ENCODE peak calls at places on chromosomes 13 and 19, in four cellular contexts. Q is posterior vena cava, P is GM19239, N is HCEC 1CT. I is an unnamed sample.

GRCh38 chr19:38766276-38767047 is 6.9 kb downstream of the LGALS7 start:
- DNase-seq in Q (no peak), P (no peak), N (no peak), I (no peak)

GRCh38 chr13:24220086-24220703 is 59.7 kb downstream of the SPATA13 start:
- DNase-seq in Q (no peak), P (peak), N (peak), I (no peak)

GRCh38 chr13:40371531-40372125 is 294.8 kb downstream of the FOXO1 start:
- DNase-seq in Q (no peak), P (no peak), N (no peak), I (no peak)

GRCh38 chr13:47146136-47146535 is 249.3 kb upstream of the HTR2A start:
- DNase-seq in Q (no peak), P (no peak), N (peak), I (no peak)

GRCh38 chr13:24827799-24828198 is 63.8 kb downstream of the RNF17 start:
- DNase-seq in Q (no peak), P (no peak), N (no peak), I (no peak)

GRCh38 chr19:7870571-7871279 is 3.5 kb downstream of the PRR36 start:
- DNase-seq in Q (no peak), P (no peak), N (peak), I (peak)

GRCh38 chr13:30978981-30979956 is 46.8 kb downstream of the TEX26 start:
- DNase-seq in Q (no peak), P (no peak), N (no peak), I (no peak)

GRCh38 chr13:93624371-93624777 is 397.8 kb downstream of the GPC6 start:
- DNase-seq in Q (no peak), P (no peak), N (no peak), I (no peak)

GRCh38 chr19:38034153-38034835 is 127.3 kb downstream of the SIPA1L3 start:
- DNase-seq in Q (no peak), P (no peak), N (no peak), I (no peak)

GRCh38 chr13:86906458-86906857 is 764.7 kb upstream of the SLITRK5 start:
- DNase-seq in Q (no peak), P (no peak), N (no peak), I (no peak)

GRCh38 chr13:105627270-105627669 is 908.2 kb downstream of the EFNB2 start:
- DNase-seq in Q (no peak), P (no peak), N (no peak), I (no peak)

GRCh38 chr19:34350161-34350561 is 14.8 kb upstream of the GPI start:
- DNase-seq in Q (peak), P (no peak), N (peak), I (peak)

GRCh38 chr13:41029629-41030028 is 10.5 kb upstream of the ELF1 start:
- DNase-seq in Q (no peak), P (no peak), N (no peak), I (no peak)

GRCh38 chr13:69755101-69755500 is 352.5 kb upstream of the ATXN8OS start:
- DNase-seq in Q (no peak), P (no peak), N (no peak), I (no peak)

GRCh38 chr19:10226376-10227214 is 4.5 kb downstream of the S1PR2 start:
- DNase-seq in Q (peak), P (no peak), N (peak), I (peak)

GRCh38 chr13:33958964-33959363 is 141.0 kb downstream of the RFC3 start:
- DNase-seq in Q (no peak), P (no peak), N (no peak), I (no peak)

GRCh38 chr19:30673336-30673735 is 301.2 kb downstream of the ZNF536 start:
- DNase-seq in Q (no peak), P (no peak), N (no peak), I (no peak)

GRCh38 chr19:2983351-2984195 is 6.2 kb downstream of the TLE6 start:
- DNase-seq in Q (peak), P (no peak), N (no peak), I (peak)

GRCh38 chr13:54424344-54424743 is 1395.7 kb downstream of the OLFM4 start:
- DNase-seq in Q (no peak), P (no peak), N (no peak), I (no peak)

GRCh38 chr19:4064551-4065260 is 2.0 kb downstream of the ZBTB7A start:
- DNase-seq in Q (no peak), P (no peak), N (no peak), I (peak)

GRCh38 chr13:100836696-100837095 is 162.1 kb upstream of the TMTC4 start:
- DNase-seq in Q (no peak), P (no peak), N (no peak), I (no peak)

GRCh38 chr13:25771641-25772478 is 280.0 kb downstream of the SHISA2 start:
- DNase-seq in Q (no peak), P (no peak), N (no peak), I (no peak)

GRCh38 chr19:13079542-13079986 is 23.1 kb downstream of the LYL1 start:
- DNase-seq in Q (no peak), P (no peak), N (no peak), I (peak)

GRCh38 chr19:2179095-2179494 is 15.4 kb downstream of the DOT1L start:
- DNase-seq in Q (no peak), P (no peak), N (no peak), I (no peak)

GRCh38 chr13:102807699-102808098 is 8.8 kb downstream of the BIVM start:
- DNase-seq in Q (no peak), P (no peak), N (no peak), I (no peak)

GRCh38 chr19:3201911-3202310 is 16.2 kb downstream of the NCLN start:
- DNase-seq in Q (no peak), P (no peak), N (no peak), I (no peak)

GRCh38 chr13:42047561-42048322 is 706 bp upstream of the DGKH start:
- DNase-seq in Q (peak), P (peak), N (peak), I (peak)

GRCh38 chr19:38705197-38706019 is 38.9 kb downstream of the CAPN12 start:
- DNase-seq in Q (no peak), P (no peak), N (no peak), I (no peak)

GRCh38 chr19:41784337-41785239 is 11.8 kb upstream of the CEACAM3 start:
- DNase-seq in Q (no peak), P (no peak), N (no peak), I (no peak)

GRCh38 chr13:44312898-44313551 is 60.6 kb upstream of the SERP2 start:
- DNase-seq in Q (no peak), P (no peak), N (peak), I (no peak)

GRCh38 chr13:22517544-22517943 is 663.2 kb upstream of the SGCG start:
- DNase-seq in Q (no peak), P (no peak), N (no peak), I (no peak)

GRCh38 chr13:76991432-76991795 is 467 bp upstream of the CLN5 start:
- DNase-seq in Q (no peak), P (peak), N (no peak), I (no peak)

GRCh38 chr19:15787611-15788155 is at the start of gene OR10H5:
- DNase-seq in Q (no peak), P (no peak), N (no peak), I (no peak)

GRCh38 chr19:4722671-4723464 is 774 bp downstream of the DPP9 start:
- DNase-seq in Q (peak), P (no peak), N (peak), I (peak)

GRCh38 chr13:38824342-38824741 is 137.5 kb downstream of the FREM2 start:
- DNase-seq in Q (no peak), P (no peak), N (no peak), I (no peak)

GRCh38 chr13:112648101-112648500 is 41.7 kb upstream of the ATP11A start:
- DNase-seq in Q (no peak), P (no peak), N (no peak), I (no peak)

GRCh38 chr13:38769526-38769925 is 82.6 kb downstream of the FREM2 start:
- DNase-seq in Q (no peak), P (no peak), N (no peak), I (no peak)

GRCh38 chr13:77330009-77330471 is 3.1 kb upstream of the MYCBP2 start:
- DNase-seq in Q (no peak), P (no peak), N (peak), I (no peak)